ENCODE peak calls at places on chromosome 17, in seven cellular contexts. One of them, this sample, is unnamed.

GRCh38 chr17:40458001-40458791 is 14.9 kb downstream of the IGFBP4 start:
- DNase-seq in stimulated activated naive CD8-positive, alpha-beta T cell treated with anti-CD3 and anti-CD28 coated beads, Interleukin-15, Interleukin-2, amounts not matched to agents 100 U/mL and 50 U/mL, for 24 hours: no peak
- DNase-seq in Right ventricle myocardium inferior: no peak
- DNase-seq in NB4: no peak
- DNase-seq in adrenal gland: no peak
- DNase-seq in adipocyte: peak
- DNase-seq in memory B cell: no peak
- DNase-seq in this sample: no peak

GRCh38 chr17:81941484-81942166 is 4.5 kb upstream of the PYCR1 start:
- DNase-seq in stimulated activated naive CD8-positive, alpha-beta T cell treated with anti-CD3 and anti-CD28 coated beads, Interleukin-15, Interleukin-2, amounts not matched to agents 100 U/mL and 50 U/mL, for 24 hours: no peak
- DNase-seq in Right ventricle myocardium inferior: peak
- DNase-seq in NB4: no peak
- DNase-seq in adrenal gland: no peak
- DNase-seq in adipocyte: no peak
- DNase-seq in memory B cell: no peak
- DNase-seq in this sample: no peak

GRCh38 chr17:49958723-49959122 is 10.3 kb upstream of the DLX4 start:
- DNase-seq in stimulated activated naive CD8-positive, alpha-beta T cell treated with anti-CD3 and anti-CD28 coated beads, Interleukin-15, Interleukin-2, amounts not matched to agents 100 U/mL and 50 U/mL, for 24 hours: no peak
- DNase-seq in Right ventricle myocardium inferior: no peak
- DNase-seq in NB4: no peak
- DNase-seq in adrenal gland: no peak
- DNase-seq in adipocyte: no peak
- DNase-seq in memory B cell: no peak
- DNase-seq in this sample: no peak

GRCh38 chr17:37570527-37571093 is 38.6 kb downstream of the SYNRG start:
- DNase-seq in stimulated activated naive CD8-positive, alpha-beta T cell treated with anti-CD3 and anti-CD28 coated beads, Interleukin-15, Interleukin-2, amounts not matched to agents 100 U/mL and 50 U/mL, for 24 hours: peak
- DNase-seq in Right ventricle myocardium inferior: no peak
- DNase-seq in NB4: peak
- DNase-seq in adrenal gland: peak
- DNase-seq in adipocyte: peak
- DNase-seq in memory B cell: no peak
- DNase-seq in this sample: peak

GRCh38 chr17:69500911-69501429 is 86.5 kb downstream of the MAP2K6 start:
- DNase-seq in stimulated activated naive CD8-positive, alpha-beta T cell treated with anti-CD3 and anti-CD28 coated beads, Interleukin-15, Interleukin-2, amounts not matched to agents 100 U/mL and 50 U/mL, for 24 hours: no peak
- DNase-seq in Right ventricle myocardium inferior: no peak
- DNase-seq in NB4: no peak
- DNase-seq in adrenal gland: no peak
- DNase-seq in adipocyte: no peak
- DNase-seq in memory B cell: no peak
- DNase-seq in this sample: peak

GRCh38 chr17:59723041-59723440 is 15.6 kb downstream of the VMP1 start:
- DNase-seq in stimulated activated naive CD8-positive, alpha-beta T cell treated with anti-CD3 and anti-CD28 coated beads, Interleukin-15, Interleukin-2, amounts not matched to agents 100 U/mL and 50 U/mL, for 24 hours: no peak
- DNase-seq in Right ventricle myocardium inferior: no peak
- DNase-seq in NB4: no peak
- DNase-seq in adrenal gland: no peak
- DNase-seq in adipocyte: no peak
- DNase-seq in memory B cell: no peak
- DNase-seq in this sample: no peak

GRCh38 chr17:27386206-27387075 is 69.8 kb upstream of the KSR1 start:
- DNase-seq in stimulated activated naive CD8-positive, alpha-beta T cell treated with anti-CD3 and anti-CD28 coated beads, Interleukin-15, Interleukin-2, amounts not matched to agents 100 U/mL and 50 U/mL, for 24 hours: no peak
- DNase-seq in Right ventricle myocardium inferior: no peak
- DNase-seq in NB4: no peak
- DNase-seq in adrenal gland: no peak
- DNase-seq in adipocyte: no peak
- DNase-seq in memory B cell: no peak
- DNase-seq in this sample: no peak

GRCh38 chr17:49708515-49709161 is 874 bp upstream of the SLC35B1 start:
- DNase-seq in stimulated activated naive CD8-positive, alpha-beta T cell treated with anti-CD3 and anti-CD28 coated beads, Interleukin-15, Interleukin-2, amounts not matched to agents 100 U/mL and 50 U/mL, for 24 hours: no peak
- DNase-seq in Right ventricle myocardium inferior: no peak
- DNase-seq in NB4: no peak
- DNase-seq in adrenal gland: no peak
- DNase-seq in adipocyte: no peak
- DNase-seq in memory B cell: no peak
- DNase-seq in this sample: no peak

GRCh38 chr17:56707312-56708219 is 114.1 kb downstream of the NOG start:
- DNase-seq in stimulated activated naive CD8-positive, alpha-beta T cell treated with anti-CD3 and anti-CD28 coated beads, Interleukin-15, Interleukin-2, amounts not matched to agents 100 U/mL and 50 U/mL, for 24 hours: no peak
- DNase-seq in Right ventricle myocardium inferior: no peak
- DNase-seq in NB4: no peak
- DNase-seq in adrenal gland: no peak
- DNase-seq in adipocyte: peak
- DNase-seq in memory B cell: no peak
- DNase-seq in this sample: no peak

GRCh38 chr17:61411944-61412859 is 12.6 kb downstream of the TBX2 start:
- DNase-seq in stimulated activated naive CD8-positive, alpha-beta T cell treated with anti-CD3 and anti-CD28 coated beads, Interleukin-15, Interleukin-2, amounts not matched to agents 100 U/mL and 50 U/mL, for 24 hours: peak
- DNase-seq in Right ventricle myocardium inferior: peak
- DNase-seq in NB4: peak
- DNase-seq in adrenal gland: peak
- DNase-seq in adipocyte: peak
- DNase-seq in memory B cell: peak
- DNase-seq in this sample: peak

GRCh38 chr17:3049705-3050295 is 13.6 kb downstream of the OR1D5 start:
- DNase-seq in stimulated activated naive CD8-positive, alpha-beta T cell treated with anti-CD3 and anti-CD28 coated beads, Interleukin-15, Interleukin-2, amounts not matched to agents 100 U/mL and 50 U/mL, for 24 hours: no peak
- DNase-seq in Right ventricle myocardium inferior: no peak
- DNase-seq in NB4: peak
- DNase-seq in adrenal gland: no peak
- DNase-seq in adipocyte: no peak
- DNase-seq in memory B cell: no peak
- DNase-seq in this sample: no peak

GRCh38 chr17:73091770-73092517 is 544 bp downstream of the SLC39A11 start:
- DNase-seq in stimulated activated naive CD8-positive, alpha-beta T cell treated with anti-CD3 and anti-CD28 coated beads, Interleukin-15, Interleukin-2, amounts not matched to agents 100 U/mL and 50 U/mL, for 24 hours: no peak
- DNase-seq in Right ventricle myocardium inferior: no peak
- DNase-seq in NB4: peak
- DNase-seq in adrenal gland: peak
- DNase-seq in adipocyte: peak
- DNase-seq in memory B cell: no peak
- DNase-seq in this sample: peak

GRCh38 chr17:58648236-58648635 is 43.6 kb downstream of the TEX14 start:
- DNase-seq in stimulated activated naive CD8-positive, alpha-beta T cell treated with anti-CD3 and anti-CD28 coated beads, Interleukin-15, Interleukin-2, amounts not matched to agents 100 U/mL and 50 U/mL, for 24 hours: no peak
- DNase-seq in Right ventricle myocardium inferior: no peak
- DNase-seq in NB4: no peak
- DNase-seq in adrenal gland: no peak
- DNase-seq in adipocyte: no peak
- DNase-seq in memory B cell: no peak
- DNase-seq in this sample: no peak